ENCODE peak calls at places on chromosome 4, in five cellular contexts. Y, B, F, P and N are unnamed samples.

GRCh38 chr4:34105311-34105710 is 2139.0 kb downstream of the ARAP2 start:
- DNase-seq in P (no peak), Y (no peak), B (no peak), F (no peak), N (peak; percentile 2)

GRCh38 chr4:137755033-137755471 is 222.8 kb upstream of the PCDH18 start:
- DNase-seq in P (no peak), F (peak; percentile 83), Y (no peak), B (peak; percentile 81), N (peak; percentile 62)

GRCh38 chr4:139532951-139533350 is 23.1 kb downstream of the SETD7 start:
- DNase-seq in B (no peak), P (no peak), Y (no peak), F (no peak), N (no peak)

GRCh38 chr4:155667538-155668511 is 1.2 kb downstream of the GUCY1A1 start:
- DNase-seq in B (peak; percentile 37), P (peak; percentile 77), F (peak; percentile 20), Y (peak; percentile 41), N (peak; percentile 25)

GRCh38 chr4:124940387-124940786 is 227.9 kb upstream of the ANKRD50 start:
- DNase-seq in P (no peak), F (peak; percentile 94), B (peak; percentile 95), Y (no peak), N (peak; percentile 99)

GRCh38 chr4:86442881-86443280 is 83.0 kb upstream of the MAPK10 start:
- DNase-seq in Y (no peak), F (no peak), B (no peak), P (no peak), N (no peak)

GRCh38 chr4:55925235-55925634 is 23.5 kb upstream of the CEP135 start:
- DNase-seq in F (no peak), Y (no peak), B (peak; percentile 29), P (no peak), N (peak; percentile 8)

GRCh38 chr4:77433102-77433733 is 172.4 kb upstream of the CXCL13 start:
- DNase-seq in P (peak; percentile 61), F (peak; percentile 34), Y (no peak), B (peak; percentile 54), N (peak; percentile 21)

GRCh38 chr4:168475745-168476144 is 4.5 kb downstream of the DDX60L start:
- DNase-seq in F (no peak), B (no peak), Y (no peak), P (no peak), N (no peak)

GRCh38 chr4:105644270-105644669 is 64.2 kb downstream of the INTS12 start:
- DNase-seq in Y (no peak), F (no peak), P (no peak), B (peak; percentile 4), N (no peak)

GRCh38 chr4:1990348-1990645 is 18.5 kb downstream of the NELFA start:
- DNase-seq in P (no peak), B (no peak), F (no peak), Y (no peak), N (no peak)

GRCh38 chr4:151166662-151167061 is 67.2 kb downstream of the RPS3A start:
- DNase-seq in P (no peak), Y (no peak), B (no peak), F (no peak), N (no peak)

GRCh38 chr4:8185280-8185679 is 13.8 kb upstream of the SH3TC1 start:
- DNase-seq in B (peak; percentile 83), F (peak; percentile 77), P (no peak), Y (no peak), N (peak; percentile 85)

GRCh38 chr4:89306486-89307184 is 965 bp downstream of the GPRIN3 start:
- DNase-seq in F (no peak), Y (no peak), B (no peak), P (no peak), N (no peak)

GRCh38 chr4:89640620-89641366 is 196.2 kb downstream of the SNCA start:
- DNase-seq in B (peak; percentile 54), F (peak; percentile 49), Y (peak; percentile 60), P (no peak), N (peak; percentile 51)

GRCh38 chr4:165426769-165427168 is 48.0 kb downstream of the CPE start:
- DNase-seq in P (peak; percentile 8), B (no peak), Y (no peak), F (no peak), N (no peak)

GRCh38 chr4:37188100-37188499 is 56.4 kb upstream of the NWD2 start:
- DNase-seq in F (no peak), Y (no peak), B (no peak), P (peak; percentile 4), N (no peak)

GRCh38 chr4:85209161-85209560 is 242.7 kb upstream of the WDFY3 start:
- DNase-seq in F (peak; percentile 36), Y (no peak), B (peak; percentile 2), P (no peak), N (no peak)

GRCh38 chr4:85929926-85930325 is 429.9 kb downstream of the MAPK10 start:
- DNase-seq in Y (no peak), F (no peak), B (no peak), P (no peak), N (no peak)

GRCh38 chr4:5192271-5192670 is 141.0 kb downstream of the STK32B start:
- DNase-seq in F (peak; percentile 25), B (peak; percentile 44), P (no peak), Y (no peak), N (no peak)

GRCh38 chr4:112636688-112637551 is at the start of the genes LARP7 and ZGRF1:
- DNase-seq in Y (peak; percentile 92), B (peak; percentile 99), F (peak; percentile 99), P (peak; percentile 99), N (peak; percentile 98)

GRCh38 chr4:687048-687974 is 1.6 kb downstream of the SLC49A3 start:
- DNase-seq in F (peak; percentile 91), B (peak; percentile 87), P (no peak), Y (no peak), N (peak; percentile 75)

GRCh38 chr4:26493461-26493860 is 3.2 kb upstream of the CCKAR start:
- DNase-seq in P (no peak), Y (no peak), F (no peak), B (no peak), N (no peak)

GRCh38 chr4:123397276-123398150 is 918 bp downstream of the SPRY1 start:
- DNase-seq in B (peak; percentile 43), P (peak; percentile 47), Y (peak; percentile 76), F (peak; percentile 62), N (peak; percentile 31)

GRCh38 chr4:140756292-140757219 is at the start of gene TBC1D9:
- DNase-seq in Y (peak; percentile 76), F (peak; percentile 90), B (peak; percentile 85), P (peak; percentile 67), N (peak; percentile 80)

GRCh38 chr4:54719378-54719777 is 61.6 kb downstream of the KIT start:
- DNase-seq in Y (no peak), B (peak; percentile 42), P (no peak), F (peak; percentile 36), N (peak; percentile 4)

GRCh38 chr4:1216869-1217294 is 32.0 kb downstream of the CTBP1 start:
- DNase-seq in B (no peak), P (peak; percentile 81), F (no peak), Y (no peak), N (no peak)

GRCh38 chr4:113756005-113756410 is 5.5 kb downstream of the CAMK2D start:
- DNase-seq in Y (no peak), F (peak; percentile 84), B (peak; percentile 82), P (peak; percentile 49), N (peak; percentile 89)

GRCh38 chr4:69066945-69067344 is 29.3 kb upstream of the UGT2B7 start:
- DNase-seq in B (no peak), Y (no peak), P (no peak), F (no peak), N (no peak)

GRCh38 chr4:86586160-86586572 is 7.9 kb upstream of the PTPN13 start:
- DNase-seq in F (peak; percentile 14), Y (no peak), B (no peak), P (peak; percentile 44), N (no peak)

GRCh38 chr4:16072168-16072567 is 11.7 kb downstream of the PROM1 start:
- DNase-seq in Y (no peak), B (no peak), P (no peak), F (no peak), N (no peak)

GRCh38 chr4:98631506-98631905 is 26.9 kb downstream of the TSPAN5 start:
- DNase-seq in F (no peak), B (no peak), P (no peak), Y (no peak), N (no peak)

GRCh38 chr4:53313510-53313909 is 52.4 kb downstream of the SCFD2 start:
- DNase-seq in Y (no peak), B (peak; percentile 52), F (peak; percentile 14), P (no peak), N (peak; percentile 8)

GRCh38 chr4:173288296-173288695 is 45.9 kb downstream of the HMGB2 start:
- DNase-seq in F (peak; percentile 61), B (peak; percentile 65), P (peak; percentile 80), Y (peak; percentile 60), N (peak; percentile 23)

GRCh38 chr4:117064297-117064696 is 21.1 kb downstream of the TRAM1L1 start:
- DNase-seq in P (no peak), F (no peak), Y (no peak), B (no peak), N (peak; percentile 94)

GRCh38 chr4:96983830-96984229 is 1143.9 kb downstream of the PDHA2 start:
- DNase-seq in F (no peak), Y (no peak), B (no peak), P (no peak), N (no peak)